ENCODE peak calls at places on chromosomes 1 and 21, in six cellular contexts. Q is endothelial cell of umbilical vein, D is A549, Z is Peyer's patch, T is GM23338, C is mesendoderm. U is an unnamed sample.

GRCh38 chr1:197001828-197002227 is 24.5 kb downstream of the CFHR5 start:
- DNase-seq in C (no peak), T (no peak), D (no peak), Q (no peak), Z (no peak), U (no peak)

GRCh38 chr1:165816801-165817497 is 10.5 kb upstream of the UCK2 start:
- DNase-seq in Q (no peak), C (peak), T (no peak), D (no peak), Z (no peak), U (no peak)

GRCh38 chr1:47229031-47229831 is 2.8 kb downstream of the TAL1 start:
- DNase-seq in Q (peak), C (no peak), D (no peak), T (peak), Z (no peak), U (no peak)

GRCh38 chr1:2937805-2938204 is 83.5 kb upstream of the ACTRT2 start:
- DNase-seq in C (no peak), D (no peak), Z (no peak), Q (no peak), T (no peak), U (no peak)

GRCh38 chr1:84110629-84111028 is 33.4 kb upstream of the PRKACB start:
- DNase-seq in Z (no peak), C (no peak), T (no peak), Q (no peak), D (no peak), U (no peak)

GRCh38 chr1:102047724-102048123 is 51.0 kb upstream of the OLFM3 start:
- DNase-seq in T (no peak), D (no peak), Q (no peak), Z (no peak), C (no peak), U (no peak)

GRCh38 chr21:37565530-37566223 is 199.1 kb downstream of the DYRK1A start:
- DNase-seq in Q (no peak), D (no peak), Z (no peak), C (no peak), T (no peak), U (no peak)

GRCh38 chr1:24391882-24392603 is 21.5 kb downstream of the STPG1 start:
- DNase-seq in C (peak), T (peak), D (peak), Z (peak), Q (peak), U (no peak)

GRCh38 chr1:201918343-201918742 is 28.0 kb downstream of the LMOD1 start:
- DNase-seq in Q (no peak), D (no peak), T (no peak), C (no peak), Z (no peak), U (no peak)

GRCh38 chr21:24007592-24007991 is 1599.7 kb downstream of the MRPL39 start:
- DNase-seq in D (no peak), Z (no peak), C (no peak), Q (no peak), T (no peak), U (no peak)

GRCh38 chr1:35290452-35290851 is 21.9 kb downstream of the ZMYM4 start:
- DNase-seq in D (no peak), T (no peak), C (no peak), Z (no peak), Q (no peak), U (no peak)

GRCh38 chr1:78045850-78046778 is at the start of gene GIPC2:
- DNase-seq in Z (peak), C (peak), Q (peak), T (peak), D (no peak), U (no peak)

GRCh38 chr1:78619446-78619802 is 824 bp upstream of the IFI44L start:
- DNase-seq in C (no peak), T (no peak), D (no peak), Q (no peak), Z (no peak), U (no peak)

GRCh38 chr1:91712981-91713841 is 172.7 kb downstream of the TGFBR3 start:
- DNase-seq in T (peak), Z (peak), C (peak), D (no peak), Q (no peak), U (no peak)

GRCh38 chr1:207840380-207840779 is 70.5 kb downstream of the CD34 start:
- DNase-seq in Z (no peak), C (no peak), Q (no peak), T (peak), D (no peak), U (no peak)

GRCh38 chr1:189597083-189597482 is 880.6 kb downstream of the BRINP3 start:
- DNase-seq in D (no peak), Z (no peak), C (no peak), T (no peak), Q (peak), U (no peak)

GRCh38 chr1:55402676-55403464 is 187.7 kb upstream of the USP24 start:
- DNase-seq in D (no peak), C (no peak), T (no peak), Q (no peak), Z (no peak), U (no peak)

GRCh38 chr1:184061396-184062003 is 10.0 kb downstream of the TSEN15 start:
- DNase-seq in Q (no peak), Z (no peak), C (peak), T (peak), D (no peak), U (no peak)

GRCh38 chr1:114002492-114003290 is 23.4 kb downstream of the OLFML3 start:
- DNase-seq in C (peak), Z (no peak), T (peak), D (no peak), Q (no peak), U (no peak)

GRCh38 chr1:41626616-41627375 is 142.3 kb upstream of the EDN2 start:
- DNase-seq in T (no peak), Z (peak), C (no peak), D (no peak), Q (no peak), U (no peak)

GRCh38 chr1:35660581-35661473 is 19.5 kb upstream of the PSMB2 start:
- DNase-seq in Z (no peak), T (peak), Q (peak), C (peak), D (no peak), U (peak)

GRCh38 chr1:155001688-155002474 is 721 bp upstream of the ZBTB7B start:
- DNase-seq in D (peak), C (peak), Z (peak), T (peak), Q (peak), U (peak)

GRCh38 chr1:86648255-86648654 is 56.1 kb upstream of the SH3GLB1 start:
- DNase-seq in Z (no peak), Q (peak), D (no peak), T (no peak), C (peak), U (no peak)

GRCh38 chr1:16015960-16016901 is 1.6 kb downstream of the HSPB7 start:
- DNase-seq in D (no peak), T (peak), C (no peak), Z (no peak), Q (no peak), U (no peak)

GRCh38 chr1:214537872-214538473 is 13.4 kb downstream of the PTPN14 start:
- DNase-seq in D (no peak), Q (peak), Z (no peak), C (no peak), T (no peak), U (no peak)

GRCh38 chr1:4371849-4372248 is 282.6 kb upstream of the AJAP1 start:
- DNase-seq in D (no peak), Q (no peak), T (no peak), C (no peak), Z (no peak), U (no peak)

GRCh38 chr1:64983110-64983509 is 16.8 kb upstream of the JAK1 start:
- DNase-seq in Q (no peak), T (no peak), D (peak), Z (no peak), C (no peak), U (no peak)

GRCh38 chr1:89553195-89553584 is 28.6 kb downstream of the LRRC8B start:
- DNase-seq in D (no peak), Q (no peak), Z (no peak), T (no peak), C (no peak), U (no peak)

GRCh38 chr1:116777831-116778830 is 23.9 kb downstream of the CD2 start:
- DNase-seq in Q (no peak), C (no peak), Z (no peak), D (no peak), T (peak), U (peak)

GRCh38 chr1:85616011-85616705 is 35.6 kb downstream of the CCN1 start:
- DNase-seq in Z (no peak), D (no peak), Q (no peak), T (no peak), C (no peak), U (no peak)
- H3K27ac ChIP-seq in Z (no peak), D (peak), Q (no peak), T (no peak), C (no peak), U (no peak)

GRCh38 chr1:50861742-50862141 is 98.3 kb downstream of the FAF1 start:
- DNase-seq in T (no peak), Z (no peak), Q (peak), D (no peak), C (no peak), U (no peak)
- H3K27ac ChIP-seq in T (no peak), Z (no peak), Q (no peak), D (no peak), C (no peak), U (no peak)

DNA sequence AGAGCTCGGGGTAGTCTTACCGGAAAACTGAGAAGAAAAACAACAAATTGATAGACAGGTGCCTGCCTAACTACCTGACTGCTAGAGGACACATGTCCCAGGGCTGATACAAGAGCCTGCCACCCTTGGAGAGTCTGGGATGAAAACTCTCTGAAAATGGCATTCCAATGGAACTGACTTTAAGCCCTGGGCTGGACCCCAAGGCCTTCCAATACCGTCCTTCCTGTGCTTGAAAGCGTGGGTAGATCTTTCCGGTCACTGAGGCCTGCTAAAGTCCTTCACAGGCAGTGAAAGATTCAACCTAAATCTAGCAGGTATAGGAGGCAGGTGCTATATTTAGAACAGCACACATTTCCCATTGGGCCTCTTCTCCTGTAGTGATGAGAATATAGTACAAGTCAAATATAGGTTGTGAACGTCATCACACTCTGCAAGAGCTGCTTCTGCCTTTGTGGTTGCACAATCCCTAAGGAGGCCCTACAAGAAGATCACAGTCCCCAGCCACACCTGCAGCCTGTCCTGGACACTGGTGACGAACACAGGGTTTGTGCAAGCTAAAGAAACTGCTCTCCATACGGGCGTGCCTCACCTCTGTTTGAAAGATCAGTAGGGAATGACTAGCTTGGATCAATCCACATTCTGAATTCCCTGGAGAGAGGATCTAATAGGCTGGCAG is 836 bp upstream of the CHML start:
- DNase-seq in C (no peak), D (peak), Q (no peak), T (no peak), Z (peak), U (no peak)
- H3K27ac ChIP-seq in C (no peak), D (peak), Q (peak), T (no peak), Z (peak), U (no peak)

GRCh38 chr1:67338642-67339041 is 31.0 kb downstream of the IL12RB2 start:
- DNase-seq in Z (no peak), Q (no peak), C (no peak), T (no peak), D (no peak), U (no peak)

GRCh38 chr1:67336783-67337182 is 29.1 kb downstream of the IL12RB2 start:
- DNase-seq in Z (peak), T (no peak), D (no peak), Q (no peak), C (no peak), U (no peak)

GRCh38 chr1:67333603-67334002 is 25.9 kb downstream of the IL12RB2 start:
- DNase-seq in D (no peak), T (no peak), Z (no peak), Q (no peak), C (no peak), U (no peak)

GRCh38 chr1:67335451-67335850 is 27.8 kb downstream of the IL12RB2 start:
- DNase-seq in D (no peak), Q (no peak), C (no peak), Z (no peak), T (no peak), U (no peak)

DNA sequence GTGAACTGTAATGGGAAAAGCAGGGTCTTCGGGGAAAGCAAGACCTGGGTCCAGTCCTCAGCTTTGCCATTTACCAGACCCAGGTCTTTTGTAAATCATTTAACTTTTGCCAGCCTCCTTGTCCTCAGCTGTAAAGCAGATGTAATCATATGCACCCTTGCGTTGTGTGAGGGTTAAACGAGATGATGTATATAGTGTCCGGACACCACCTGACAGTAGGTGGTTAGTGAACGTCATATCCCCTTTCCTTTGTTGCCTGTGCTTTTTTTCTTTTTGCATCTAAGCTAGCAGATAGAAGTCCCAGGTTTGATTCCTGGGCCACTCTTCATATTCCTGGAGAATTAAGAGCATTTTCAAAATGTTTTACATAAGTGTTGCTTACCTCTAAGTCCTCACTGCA is 28.5 kb downstream of the IL12RB2 start:
- DNase-seq in D (no peak), T (no peak), Q (no peak), Z (no peak), C (no peak), U (no peak)
- H3K27ac ChIP-seq in D (no peak), T (no peak), Q (no peak), Z (no peak), C (no peak), U (no peak)

DNA sequence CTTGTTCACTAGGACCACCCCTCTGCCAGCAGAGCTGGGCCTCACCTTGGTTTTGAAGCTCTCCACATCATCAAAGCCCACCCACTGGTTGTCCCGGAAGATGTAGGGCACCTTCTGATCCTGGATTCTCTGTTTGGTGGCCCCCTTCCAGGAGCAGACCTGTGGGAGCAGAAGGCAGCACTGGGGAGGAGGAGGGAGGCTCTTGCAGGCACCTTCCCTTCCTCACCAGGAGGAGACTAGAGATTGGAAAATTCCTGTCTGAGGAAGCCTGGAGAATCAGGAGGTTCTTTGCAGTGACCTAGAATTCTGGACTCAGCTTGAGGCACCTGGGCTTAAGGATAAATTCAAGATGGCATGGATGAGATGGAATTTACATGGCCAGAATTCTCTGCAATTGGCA is 10.3 kb downstream of the CHIT1 start:
- DNase-seq in C (no peak), Z (no peak), D (no peak), T (no peak), Q (no peak), U (no peak)
- H3K27ac ChIP-seq in C (no peak), Z (no peak), D (no peak), T (no peak), Q (no peak), U (no peak)

U was measured in SK-N-MC.